ENCODE peak calls at places on chromosome 14, in seven cellular contexts. H is tibial nerve, W is transverse colon, T is ovary, Z is GM12878, R is breast epithelium, V is adrenal gland. Y is an unnamed sample. For H3K9me3 and H3K36me3, the result is how much of the 10 kb centered on the place peaks cover.

GRCh38 chr14:92154283-92154942 is 32.6 kb downstream of the CPSF2 start:
- DNase-seq in H (no peak), Z (no peak), R (no peak), W (no peak), V (no peak), T (no peak), Y (no peak)

GRCh38 chr14:91281346-91281745 is 36.8 kb upstream of the GPR68 start:
- DNase-seq in W (no peak), Z (no peak), H (no peak), R (no peak), T (no peak), V (no peak), Y (no peak)

GRCh38 chr14:104383931-104384775 is 195.4 kb upstream of the C14orf180 start:
- DNase-seq in V (no peak), R (peak), W (no peak), Z (no peak), T (peak), H (no peak), Y (no peak)

GRCh38 chr14:102510616-102511520 is 1.3 kb upstream of the ANKRD9 start:
- DNase-seq in W (peak), R (no peak), H (no peak), V (no peak), T (no peak), Z (no peak), Y (peak)

GRCh38 chr14:105393151-105393550 is 5.2 kb upstream of the TEX22 start:
- DNase-seq in R (no peak), V (no peak), W (no peak), H (no peak), Z (no peak), T (no peak), Y (no peak)

GRCh38 chr14:96145116-96145864 is 59.3 kb upstream of the BDKRB2 start:
- DNase-seq in V (no peak), H (no peak), T (no peak), W (no peak), R (no peak), Z (no peak), Y (no peak)

GRCh38 chr14:52840916-52841315 is 49.5 kb upstream of the GNPNAT1 start:
- DNase-seq in H (peak), V (peak), R (no peak), W (no peak), Z (no peak), T (no peak), Y (peak)

GRCh38 chr14:22882529-22883190 is 362 bp upstream of the REM2 start:
- DNase-seq in Z (no peak), T (peak), W (peak), V (no peak), H (no peak), R (no peak), Y (peak)

GRCh38 chr14:58966991-58967390 is 221.5 kb upstream of the DAAM1 start:
- DNase-seq in W (no peak), V (peak), R (no peak), H (no peak), T (peak), Z (no peak), Y (no peak)

GRCh38 chr14:73759183-73759713 is 45.1 kb upstream of the PNMA1 start:
- DNase-seq in R (no peak), V (peak), T (peak), Z (no peak), W (peak), H (no peak), Y (peak)

GRCh38 chr14:106417224-106418049 is 891.1 kb downstream of the TMEM121 start:
- DNase-seq in H (peak), W (peak), Z (peak), T (no peak), V (peak), R (no peak), Y (no peak)

GRCh38 chr14:96246535-96246839 is 9.5 kb upstream of the BDKRB1 start:
- DNase-seq in T (no peak), R (no peak), W (no peak), H (no peak), V (no peak), Z (no peak), Y (no peak)

GRCh38 chr14:52922656-52923055 is 28.2 kb downstream of the FERMT2 start:
- DNase-seq in W (no peak), R (no peak), H (no peak), Z (no peak), V (no peak), T (no peak), Y (no peak)

GRCh38 chr14:44109041-44109440 is 398.0 kb downstream of the FSCB start:
- DNase-seq in H (no peak), Z (no peak), R (no peak), W (no peak), T (no peak), V (no peak), Y (no peak)

GRCh38 chr14:98112211-98112780 is 1159.7 kb downstream of the BCL11B start:
- DNase-seq in Z (no peak), T (no peak), W (no peak), H (no peak), R (no peak), V (peak), Y (no peak)

GRCh38 chr14:55707365-55707804 is 127.4 kb downstream of the KTN1 start:
- DNase-seq in T (no peak), R (no peak), W (no peak), V (no peak), Z (no peak), H (peak), Y (no peak)

GRCh38 chr14:97408503-97408902 is 611.3 kb downstream of the VRK1 start:
- DNase-seq in R (no peak), W (no peak), V (no peak), T (no peak), Z (peak), H (no peak), Y (no peak)

GRCh38 chr14:85217412-85217811 is 312.5 kb upstream of the FLRT2 start:
- DNase-seq in W (no peak), R (no peak), H (no peak), V (no peak), T (no peak), Z (no peak), Y (no peak)

GRCh38 chr14:102930138-102930752 is 7.8 kb downstream of the AMN start:
- DNase-seq in R (no peak), V (no peak), H (no peak), W (peak), Z (no peak), T (no peak), Y (peak)

GRCh38 chr14:97798204-97798603 is 1001.0 kb downstream of the VRK1 start:
- DNase-seq in T (no peak), Z (no peak), R (no peak), V (no peak), H (no peak), W (no peak), Y (no peak)

GRCh38 chr14:89767861-89768268 is 186.7 kb downstream of the EFCAB11 start:
- DNase-seq in Z (peak), V (peak), H (no peak), R (no peak), T (no peak), W (peak), Y (peak)

GRCh38 chr14:63203618-63204406 is 431 bp upstream of the RHOJ start:
- DNase-seq in H (peak), V (peak), W (peak), Z (no peak), T (peak), R (peak), Y (peak)

GRCh38 chr14:76490735-76491134 is 114.8 kb downstream of the ESRRB start:
- DNase-seq in R (no peak), V (no peak), W (no peak), Z (peak), H (no peak), T (no peak), Y (no peak)

GRCh38 chr14:26917086-26917485 is 319.3 kb upstream of the NOVA1 start:
- DNase-seq in T (no peak), H (peak), V (no peak), R (no peak), W (no peak), Z (no peak), Y (no peak)

GRCh38 chr14:23665302-23666016 is 29.3 kb downstream of the DHRS2 start:
- DNase-seq in W (no peak), Z (no peak), R (no peak), V (no peak), T (no peak), H (no peak), Y (peak)

GRCh38 chr14:33851366-33851765 is 99.5 kb downstream of the EGLN3 start:
- DNase-seq in H (no peak), V (no peak), Z (no peak), R (no peak), T (no peak), W (no peak), Y (no peak)

GRCh38 chr14:55832122-55832911 is 252.3 kb downstream of the KTN1 start:
- DNase-seq in W (peak), Z (no peak), H (no peak), T (no peak), V (no peak), R (no peak), Y (no peak)

GRCh38 chr14:97380539-97380941 is 583.4 kb downstream of the VRK1 start:
- DNase-seq in V (peak), R (no peak), Z (no peak), W (no peak), H (no peak), T (no peak), Y (no peak)

GRCh38 chr14:35335388-35336092 is 43.4 kb downstream of the PSMA6 start:
- DNase-seq in W (peak), R (no peak), Z (no peak), V (peak), T (peak), H (no peak), Y (peak)

GRCh38 chr14:27050195-27050594 is 452.4 kb upstream of the NOVA1 start:
- DNase-seq in R (no peak), T (no peak), Z (no peak), H (no peak), W (no peak), V (no peak), Y (no peak)

GRCh38 chr14:73207615-73208014 is 29.7 kb upstream of the PAPLN start:
- DNase-seq in V (no peak), Z (no peak), R (no peak), W (no peak), H (no peak), T (no peak), Y (no peak)

GRCh38 chr14:63164108-63164683 is 40.0 kb upstream of the RHOJ start:
- DNase-seq in H (no peak), T (no peak), R (no peak), W (no peak), V (no peak), Z (no peak), Y (no peak)

GRCh38 chr14:100905166-100905565 is 1.6 kb upstream of the RTL1 start:
- DNase-seq in Z (no peak), T (no peak), V (no peak), W (no peak), R (no peak), H (no peak), Y (no peak)

GRCh38 chr14:77730976-77731497 is 23.1 kb downstream of the SLIRP start:
- DNase-seq in W (no peak), R (no peak), Z (no peak), V (no peak), H (no peak), T (no peak), Y (no peak)

GRCh38 chr14:95085321-95085720 is 72.0 kb downstream of the DICER1 start:
- DNase-seq in H (no peak), Z (no peak), R (no peak), W (no peak), T (no peak), V (no peak), Y (no peak)
- TF ChIP-seq POLR2A in H (no peak), Z (no peak), R (no peak), W (no peak), T (no peak), V (no peak), Y (no peak)

GRCh38 chr14:71668942-71669341 is 263.3 kb upstream of the RGS6 start:
- DNase-seq in H (no peak), W (no peak), T (no peak), Z (no peak), V (no peak), R (no peak), Y (no peak)

GRCh38 chr14:71665157-71665556 is 267.1 kb upstream of the RGS6 start:
- DNase-seq in V (no peak), Z (no peak), T (no peak), W (no peak), R (no peak), H (no peak), Y (no peak)

GRCh38 chr14:71666579-71667145 is 265.6 kb upstream of the RGS6 start:
- DNase-seq in R (no peak), T (no peak), W (no peak), H (no peak), Z (no peak), V (no peak), Y (no peak)

GRCh38 chr14:71668186-71668912 is 263.9 kb upstream of the RGS6 start:
- DNase-seq in W (no peak), V (no peak), R (no peak), T (no peak), H (no peak), Z (no peak), Y (no peak)

DNA sequence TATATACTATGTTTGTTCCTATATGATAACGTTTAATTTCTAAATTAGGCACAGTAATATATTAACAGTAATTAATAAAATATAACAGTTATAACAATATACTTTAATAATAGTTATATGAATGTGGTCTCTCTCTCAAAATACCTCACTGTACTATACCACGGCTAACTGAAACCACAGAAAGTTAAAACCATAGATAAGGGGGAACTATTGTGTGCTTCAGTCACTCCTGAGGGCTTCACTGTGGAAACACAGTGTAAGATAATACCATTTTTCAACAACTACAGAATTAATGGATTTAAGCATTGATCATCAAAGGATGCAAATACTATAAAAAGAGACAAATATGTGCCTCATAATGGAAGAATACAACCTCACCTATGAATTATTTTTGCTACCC is 266.4 kb upstream of the RGS6 start:
- DNase-seq in V (no peak), Z (no peak), T (no peak), H (no peak), W (no peak), R (no peak), Y (no peak)
- H3K9me3 ChIP-seq in V (under half), Z (under half), T (under half), H (under half), W (under half), R (under half), Y (under half)

GRCh38 chr14:30708157-30708556 is 86.0 kb downstream of the SCFD1 start:
- DNase-seq in T (no peak), W (no peak), V (no peak), Z (no peak), R (no peak), H (no peak), Y (no peak)

GRCh38 chr14:30706704-30707103 is 84.6 kb downstream of the SCFD1 start:
- DNase-seq in R (no peak), H (no peak), T (no peak), W (no peak), V (no peak), Z (no peak), Y (peak)

GRCh38 chr14:30710870-30711269 is 88.8 kb downstream of the SCFD1 start:
- DNase-seq in H (no peak), W (no peak), R (no peak), Z (no peak), T (no peak), V (no peak), Y (no peak)

DNA sequence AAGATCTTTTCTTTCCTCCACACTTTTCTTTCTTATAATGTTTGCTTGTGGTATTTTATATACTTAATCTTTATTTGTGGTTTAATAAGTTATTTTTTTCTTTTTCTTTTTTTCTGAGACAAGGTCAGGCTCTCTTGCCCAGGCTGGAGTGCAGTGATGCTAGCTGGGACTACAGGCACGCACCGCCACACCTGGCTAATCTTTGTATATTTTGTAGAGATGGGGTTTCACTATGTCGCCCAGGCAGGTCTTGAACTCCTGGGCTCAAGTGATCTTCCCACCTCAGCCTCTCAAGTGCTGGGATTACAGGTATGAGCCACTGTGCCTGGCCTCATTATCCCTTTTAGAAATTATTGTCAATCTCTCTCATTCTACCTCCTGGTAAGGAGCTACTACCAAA is 87.1 kb downstream of the SCFD1 start:
- DNase-seq in W (no peak), H (no peak), V (no peak), T (no peak), R (no peak), Z (no peak), Y (peak)
- H3K36me3 ChIP-seq in W (under half), H (under half), V (under half), T (under half), R (under half), Z (under half), Y (under half)

GRCh38 chr14:74942608-74943007 is 12.8 kb downstream of the PGF start:
- DNase-seq in T (no peak), W (no peak), V (no peak), H (no peak), Z (no peak), R (no peak), Y (no peak)
- TF ChIP-seq POLR2A in T (no peak), W (no peak), V (no peak), H (no peak), Z (peak), R (no peak), Y (no peak)

DNA sequence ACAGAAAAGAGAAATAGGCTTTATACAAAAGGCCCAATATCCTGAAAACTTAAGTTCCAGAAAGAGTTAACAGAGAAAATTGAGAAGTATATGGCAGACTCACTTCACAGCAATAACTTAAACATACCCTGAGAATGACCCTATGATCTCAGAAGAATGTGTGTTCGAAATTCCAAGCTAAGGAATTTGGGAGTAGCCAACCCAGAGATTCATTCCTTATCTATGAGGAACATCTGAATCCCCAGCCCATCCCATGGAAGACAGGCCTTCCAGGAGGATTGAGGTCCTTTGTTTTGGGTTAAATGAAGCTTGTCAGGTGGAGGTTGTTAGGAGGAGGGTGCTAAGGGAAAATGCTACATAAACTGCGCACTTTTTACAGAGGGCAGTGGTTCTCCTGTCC is 7.5 kb upstream of the SAV1 start:
- DNase-seq in R (no peak), V (no peak), Z (no peak), W (no peak), H (no peak), T (no peak), Y (no peak)
- H3K9me3 ChIP-seq in R (under half), V (under half), Z (under half), W (under half), H (under half), T (under half), Y (under half)

DNA sequence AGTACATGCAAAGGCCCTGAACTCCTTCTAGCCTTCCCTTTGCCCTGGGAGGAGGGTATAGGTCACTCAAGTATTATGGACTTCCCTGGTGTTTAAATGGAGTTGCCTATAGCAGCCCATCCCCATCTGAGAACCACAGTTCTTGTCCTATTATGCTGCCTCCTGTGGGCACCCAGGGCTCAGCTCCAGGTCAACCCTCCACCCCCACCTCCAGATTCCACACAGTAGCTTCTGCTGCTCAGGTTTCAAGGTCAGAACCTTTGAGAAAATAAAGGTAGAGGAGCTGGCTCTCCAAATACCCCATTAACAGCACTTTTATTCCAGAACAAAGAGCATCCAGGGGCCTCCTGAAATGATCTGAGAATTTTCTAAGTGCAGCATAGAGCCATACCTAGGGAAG is 57.4 kb downstream of the ACTN1 start:
- DNase-seq in V (no peak), Z (no peak), W (no peak), T (no peak), H (no peak), R (no peak), Y (no peak)
- H3K36me3 ChIP-seq in V (under half), Z (under half), W (under half), T (under half), H (under half), R (under half), Y (under half)

Y was measured in thyroid gland.